ENCODE peak calls at places on chromosome 14, in nine cellular contexts. F is T follicular helper cell; D is ureter; O is HTR-8/SVneo; B is activated B cell treated with CpG ODN at 0.5 μM for 24 hours; E is activated T-cell treated with anti-CD3 and anti-CD28 coated beads for 24 hours; K is IMR-90; U is stimulated activated CD8-positive, alpha-beta memory T cell treated with anti-CD3 and anti-CD28 coated beads, Interleukin-4, amount 100 ng/mL, for 4 hours; V is iris pigment epithelial cell. R is an unnamed sample.

GRCh38 chr14:91291786-91292405 is 47.4 kb upstream of the GPR68 start:
- DNase-seq in F (no peak), D (no peak), O (no peak), B (no peak), E (no peak), K (no peak), U (no peak), V (no peak), R (no peak)

GRCh38 chr14:97021001-97021400 is 223.8 kb downstream of the VRK1 start:
- DNase-seq in F (no peak), D (no peak), O (no peak), B (no peak), E (no peak), K (no peak), U (no peak), V (no peak), R (no peak)

GRCh38 chr14:44446965-44447364 is 60.1 kb downstream of the FSCB start:
- DNase-seq in F (no peak), D (no peak), O (no peak), B (no peak), E (no peak), K (no peak), U (no peak), V (no peak), R (no peak)

GRCh38 chr14:50110323-50111037 is 5.9 kb downstream of the VCPKMT start:
- DNase-seq in F (no peak), D (no peak), O (no peak), B (no peak), E (no peak), K (no peak), U (no peak), V (no peak), R (no peak)

GRCh38 chr14:92646952-92647461 is 101.4 kb downstream of the LGMN start:
- DNase-seq in F (no peak), D (peak), O (peak), B (no peak), E (no peak), K (peak), U (no peak), V (peak), R (peak)

GRCh38 chr14:73887704-73888459 is 1.2 kb downstream of the ZNF410 start:
- DNase-seq in F (no peak), D (no peak), O (no peak), B (no peak), E (no peak), K (no peak), U (no peak), V (no peak), R (no peak)

GRCh38 chr14:71133296-71133695 is 226.0 kb downstream of the PCNX1 start:
- DNase-seq in F (no peak), D (no peak), O (no peak), B (no peak), E (no peak), K (no peak), U (no peak), V (no peak), R (no peak)

GRCh38 chr14:90179809-90180779 is 76.3 kb upstream of the PSMC1 start:
- DNase-seq in F (no peak), D (no peak), O (no peak), B (no peak), E (no peak), K (no peak), U (no peak), V (no peak), R (no peak)

GRCh38 chr14:51862171-51862838 is 1.9 kb downstream of the GNG2 start:
- DNase-seq in F (no peak), D (no peak), O (no peak), B (no peak), E (no peak), K (peak), U (no peak), V (no peak), R (no peak)

GRCh38 chr14:32050839-32051238 is 26.3 kb upstream of the ARHGAP5 start:
- DNase-seq in F (no peak), D (no peak), O (no peak), B (no peak), E (no peak), K (no peak), U (no peak), V (peak), R (peak)

GRCh38 chr14:68793734-68794129 is 865 bp upstream of the ZFP36L1 start:
- DNase-seq in F (no peak), D (no peak), O (no peak), B (no peak), E (no peak), K (no peak), U (peak), V (no peak), R (no peak)

GRCh38 chr14:104326848-104327247 is 188.5 kb downstream of the KIF26A start:
- DNase-seq in F (no peak), D (no peak), O (no peak), B (no peak), E (no peak), K (no peak), U (no peak), V (no peak), R (no peak)

GRCh38 chr14:74507085-74507484 is 13.5 kb downstream of the ISCA2 start:
- DNase-seq in F (no peak), D (peak), O (no peak), B (no peak), E (no peak), K (no peak), U (no peak), V (no peak), R (no peak)

GRCh38 chr14:89621009-89621421 is 204.0 kb upstream of the FOXN3 start:
- DNase-seq in F (peak), D (no peak), O (no peak), B (no peak), E (peak), K (no peak), U (peak), V (no peak), R (no peak)

GRCh38 chr14:90698379-90698869 is 117.8 kb downstream of the TTC7B start:
- DNase-seq in F (no peak), D (peak), O (no peak), B (no peak), E (no peak), K (peak), U (no peak), V (peak), R (peak)

GRCh38 chr14:85058170-85058569 is 471.8 kb upstream of the FLRT2 start:
- DNase-seq in F (no peak), D (no peak), O (no peak), B (no peak), E (no peak), K (peak), U (no peak), V (peak), R (peak)

GRCh38 chr14:62443796-62444195 is 601.5 kb downstream of the KCNH5 start:
- DNase-seq in F (no peak), D (no peak), O (peak), B (no peak), E (no peak), K (peak), U (no peak), V (peak), R (peak)

GRCh38 chr14:20667957-20668356 is 16.4 kb upstream of the RNASE4 start:
- DNase-seq in F (no peak), D (no peak), O (no peak), B (peak), E (no peak), K (no peak), U (no peak), V (no peak), R (no peak)

GRCh38 chr14:22600027-22600426 is 1.9 kb downstream of the ABHD4 start:
- DNase-seq in F (no peak), D (no peak), O (no peak), B (no peak), E (no peak), K (no peak), U (no peak), V (no peak), R (no peak)